ENCODE peak calls at places on chromosomes 4 and X, in eight cellular contexts. L, G, Y, Q, J, H, A and K are unnamed samples.

GRCh38 chrX:78455901-78456300 is 128.5 kb upstream of the CYSLTR1 start:
- DNase-seq in L (no peak), G (peak; percentile 55), Y (no peak), Q (no peak), J (no peak), H (no peak), A (no peak), K (no peak)

GRCh38 chr4:38717604-38718003 is 53.6 kb downstream of the KLF3 start:
- DNase-seq in L (peak; percentile 14), G (peak; percentile 49), Y (no peak), Q (no peak), J (no peak), H (peak; percentile 91), A (no peak), K (no peak)

GRCh38 chr4:70992354-70992753 is 1.1 kb upstream of the DCK start:
- DNase-seq in L (no peak), G (no peak), Y (no peak), Q (no peak), J (no peak), H (no peak), A (peak; percentile 42), K (no peak)

GRCh38 chr4:128338634-128339355 is 51.2 kb upstream of the PGRMC2 start:
- DNase-seq in L (peak; percentile 78), G (peak; percentile 87), Y (no peak), Q (no peak), J (no peak), H (peak; percentile 98), A (no peak), K (no peak)

GRCh38 chr4:160523236-160523635 is 1420.4 kb downstream of the RAPGEF2 start:
- DNase-seq in L (no peak), G (no peak), Y (no peak), Q (no peak), J (no peak), H (no peak), A (no peak), K (no peak)

GRCh38 chr4:138003248-138003647 is 238.9 kb downstream of the SLC7A11 start:
- DNase-seq in L (peak; percentile 27), G (peak; percentile 18), Y (no peak), Q (no peak), J (no peak), H (peak; percentile 51), A (no peak), K (peak; percentile 15)

GRCh38 chr4:159103406-159104131 is 690 bp downstream of the RAPGEF2 start:
- DNase-seq in L (peak; percentile 45), G (peak; percentile 41), Y (peak; percentile 18), Q (peak; percentile 79), J (peak; percentile 67), H (peak; percentile 29), A (peak; percentile 43), K (peak; percentile 61)

GRCh38 chr4:105194328-105195231 is 47.9 kb downstream of the TET2 start:
- DNase-seq in L (peak; percentile 43), G (peak; percentile 69), Y (no peak), Q (no peak), J (no peak), H (no peak), A (no peak), K (peak; percentile 37)

GRCh38 chrX:6149231-6149870 is 79.3 kb downstream of the NLGN4X start:
- DNase-seq in L (no peak), G (no peak), Y (no peak), Q (no peak), J (no peak), H (no peak), A (no peak), K (no peak)

GRCh38 chrX:133661962-133662839 is 246.9 kb upstream of the GPC4 start:
- DNase-seq in L (peak; percentile 22), G (no peak), Y (no peak), Q (no peak), J (no peak), H (peak; percentile 84), A (no peak), K (no peak)

GRCh38 chrX:86711531-86712180 is 563.4 kb downstream of the DACH2 start:
- DNase-seq in L (no peak), G (no peak), Y (no peak), Q (no peak), J (no peak), H (no peak), A (no peak), K (no peak)

GRCh38 chr4:5755679-5756078 is 44.7 kb downstream of the EVC start:
- DNase-seq in L (no peak), G (no peak), Y (no peak), Q (peak; percentile 41), J (no peak), H (no peak), A (no peak), K (no peak)

GRCh38 chr4:185134176-185134869 is 8.7 kb upstream of the SLC25A4 start:
- DNase-seq in L (peak; percentile 77), G (peak; percentile 72), Y (no peak), Q (no peak), J (no peak), H (peak; percentile 54), A (no peak), K (peak; percentile 81)

GRCh38 chrX:3680459-3680858 is 33.0 kb downstream of the PRKX start:
- DNase-seq in L (no peak), G (no peak), Y (no peak), Q (no peak), J (no peak), H (no peak), A (no peak), K (no peak)

GRCh38 chrX:9166566-9166909 is 132.6 kb upstream of the FAM9B start:
- DNase-seq in L (no peak), G (no peak), Y (no peak), Q (no peak), J (no peak), H (peak; percentile 49), A (no peak), K (no peak)

GRCh38 chr4:168710353-168710946 is 213.6 kb downstream of the PALLD start:
- DNase-seq in L (peak; percentile 89), G (peak; percentile 86), Y (no peak), Q (no peak), J (no peak), H (peak; percentile 78), A (peak; percentile 18), K (peak; percentile 40)

GRCh38 chrX:100643943-100644587 is at the start of gene SRPX2:
- DNase-seq in L (peak; percentile 90), G (peak; percentile 90), Y (no peak), Q (peak; percentile 74), J (no peak), H (peak; percentile 87), A (no peak), K (no peak)

GRCh38 chr4:74772783-74773182 is 21.5 kb downstream of the BTC start:
- DNase-seq in L (no peak), G (no peak), Y (no peak), Q (no peak), J (no peak), H (no peak), A (no peak), K (no peak)

GRCh38 chrX:73581002-73581628 is 18.1 kb downstream of the CHIC1 start:
- DNase-seq in L (no peak), G (no peak), Y (no peak), Q (no peak), J (no peak), H (peak; percentile 0), A (no peak), K (no peak)

GRCh38 chr4:20318899-20319291 is 67.2 kb downstream of the SLIT2 start:
- DNase-seq in L (no peak), G (no peak), Y (no peak), Q (no peak), J (no peak), H (no peak), A (no peak), K (no peak)

GRCh38 chr4:109559625-109559982 is 442 bp upstream of the MCUB start:
- DNase-seq in L (peak; percentile 10), G (no peak), Y (peak; percentile 34), Q (peak; percentile 68), J (peak; percentile 27), H (peak; percentile 43), A (no peak), K (peak; percentile 42)

GRCh38 chrX:51857159-51857733 is 36.2 kb upstream of the MAGED1 start:
- DNase-seq in L (no peak), G (no peak), Y (no peak), Q (no peak), J (no peak), H (no peak), A (no peak), K (no peak)

GRCh38 chrX:51866156-51866555 is 27.3 kb upstream of the MAGED1 start:
- DNase-seq in L (peak; percentile 34), G (peak; percentile 47), Y (no peak), Q (no peak), J (no peak), H (peak; percentile 9), A (no peak), K (no peak)

GRCh38 chrX:51862920-51863319 is 30.5 kb upstream of the MAGED1 start:
- DNase-seq in L (no peak), G (no peak), Y (no peak), Q (no peak), J (no peak), H (no peak), A (no peak), K (peak; percentile 7)

GRCh38 chrX:51855698-51856097 is 37.7 kb upstream of the MAGED1 start:
- DNase-seq in L (no peak), G (no peak), Y (no peak), Q (no peak), J (no peak), H (no peak), A (no peak), K (no peak)

GRCh38 chrX:51860679-51861078 is 32.7 kb upstream of the MAGED1 start:
- DNase-seq in L (peak; percentile 45), G (peak; percentile 59), Y (no peak), Q (no peak), J (no peak), H (peak; percentile 34), A (peak; percentile 16), K (peak; percentile 6)
- TF ChIP-seq CTCF in L (peak; percentile 48), G (peak; percentile 51), Y (no peak), Q (no peak), J (peak; percentile 35), H (peak; percentile 55), A (peak; percentile 48), K (peak; percentile 58)

GRCh38 chr4:47839259-47839658 is 1.4 kb upstream of the CORIN start:
- DNase-seq in L (peak; percentile 47), G (peak; percentile 91), Y (no peak), Q (no peak), J (no peak), H (peak; percentile 24), A (no peak), K (peak; percentile 67)
- TF ChIP-seq CTCF in L (peak; percentile 47), G (peak; percentile 43), Y (peak; percentile 50), Q (no peak), J (peak; percentile 36), H (peak; percentile 47), A (no peak), K (peak; percentile 48)

DNA sequence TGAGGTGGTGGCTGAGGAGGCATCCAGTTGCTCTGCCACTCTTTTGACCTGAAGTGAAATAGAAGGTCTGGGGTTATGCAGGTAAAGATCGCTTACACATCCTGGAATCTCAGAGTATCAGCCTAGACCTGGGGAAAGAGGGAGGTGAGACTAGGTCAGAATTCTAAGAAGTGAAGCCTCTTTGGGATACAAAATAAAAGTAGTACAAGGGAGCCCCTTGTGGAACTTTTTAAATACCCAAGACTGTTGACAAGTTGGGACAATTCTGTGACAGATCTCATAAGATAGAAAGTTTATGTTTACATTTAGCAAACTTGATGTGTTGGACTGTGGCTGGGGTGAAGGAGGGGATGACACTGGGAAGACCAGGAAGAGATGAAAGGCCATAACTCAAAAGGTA is 263.2 kb downstream of the SPRY1 start:
- DNase-seq in L (peak; percentile 42), G (peak; percentile 42), Y (no peak), Q (no peak), J (no peak), H (no peak), A (no peak), K (no peak)
- TF ChIP-seq CTCF in L (peak; percentile 21), G (peak; percentile 17), Y (peak; percentile 33), Q (peak; percentile 27), J (peak; percentile 24), H (peak; percentile 37), A (peak; percentile 41), K (peak; percentile 23)

GRCh38 chrX:154310991-154311541 is 15.5 kb downstream of the TKTL1 start:
- DNase-seq in L (no peak), G (no peak), Y (no peak), Q (no peak), J (no peak), H (no peak), A (no peak), K (no peak)
- TF ChIP-seq CTCF in L (no peak), G (no peak), Y (no peak), Q (no peak), J (no peak), H (no peak), A (no peak), K (no peak)